ENCODE peak calls at places on chromosomes 5 and 9, in nine cellular contexts. O, Y, T, A, F, M, U, K and H are unnamed samples.

GRCh38 chr5:137921931-137922330 is 32.7 kb downstream of the PKD2L2 start:
- DNase-seq in O (no peak), Y (no peak), T (peak), A (no peak), F (peak), M (peak), U (no peak), K (no peak), H (peak)

GRCh38 chr5:135193213-135194125 is 159.4 kb upstream of the PITX1 start:
- DNase-seq in O (no peak), Y (no peak), T (peak), A (no peak), F (peak), M (peak), U (no peak), K (no peak), H (no peak)

GRCh38 chr5:1555011-1555807 is 31.4 kb upstream of the LPCAT1 start:
- DNase-seq in O (no peak), Y (peak), T (peak), A (no peak), F (peak), M (peak), U (peak), K (peak), H (no peak)

GRCh38 chr5:171450423-171451246 is 31.2 kb downstream of the FGF18 start:
- DNase-seq in O (no peak), Y (peak), T (no peak), A (no peak), F (peak), M (peak), U (no peak), K (peak), H (peak)

GRCh38 chr5:75522542-75522941 is 10.9 kb downstream of the POLK start:
- DNase-seq in O (no peak), Y (no peak), T (no peak), A (no peak), F (no peak), M (no peak), U (no peak), K (no peak), H (no peak)

GRCh38 chr5:111299067-111299481 is 74.9 kb downstream of the CAMK4 start:
- DNase-seq in O (no peak), Y (no peak), T (peak), A (no peak), F (no peak), M (no peak), U (no peak), K (no peak), H (no peak)

GRCh38 chr5:145072880-145073279 is 762.3 kb downstream of the PRELID2 start:
- DNase-seq in O (no peak), Y (no peak), T (no peak), A (no peak), F (no peak), M (no peak), U (no peak), K (peak), H (no peak)

GRCh38 chr5:54120473-54120872 is 189.9 kb downstream of the ARL15 start:
- DNase-seq in O (no peak), Y (no peak), T (no peak), A (no peak), F (no peak), M (no peak), U (no peak), K (no peak), H (no peak)

GRCh38 chr5:140075371-140075770 is 32.3 kb upstream of the NRG2 start:
- DNase-seq in O (no peak), Y (no peak), T (peak), A (no peak), F (no peak), M (no peak), U (peak), K (peak), H (no peak)

GRCh38 chr9:125142560-125143376 is 560 bp downstream of the SCAI start:
- DNase-seq in O (peak), Y (peak), T (no peak), A (no peak), F (no peak), M (no peak), U (no peak), K (no peak), H (no peak)

GRCh38 chr9:34496149-34496712 is 26.6 kb downstream of the ENHO start:
- DNase-seq in O (no peak), Y (no peak), T (peak), A (no peak), F (no peak), M (no peak), U (no peak), K (no peak), H (peak)

GRCh38 chr5:146785065-146785464 is 93.5 kb downstream of the PPP2R2B start:
- DNase-seq in O (no peak), Y (no peak), T (no peak), A (no peak), F (no peak), M (no peak), U (no peak), K (no peak), H (no peak)

GRCh38 chr5:100518377-100518776 is 16.8 kb upstream of the FAM174A start:
- DNase-seq in O (no peak), Y (no peak), T (no peak), A (no peak), F (no peak), M (no peak), U (peak), K (no peak), H (no peak)

GRCh38 chr5:6875376-6875775 is 162.1 kb downstream of the TENT4A start:
- DNase-seq in O (no peak), Y (no peak), T (no peak), A (no peak), F (no peak), M (no peak), U (no peak), K (no peak), H (no peak)

GRCh38 chr5:56305551-56305950 is 72.4 kb upstream of the ANKRD55 start:
- DNase-seq in O (no peak), Y (no peak), T (peak), A (no peak), F (no peak), M (no peak), U (no peak), K (no peak), H (peak)

GRCh38 chr9:93813687-93814560 is 141.2 kb downstream of the BARX1 start:
- DNase-seq in O (no peak), Y (no peak), T (no peak), A (no peak), F (no peak), M (no peak), U (no peak), K (no peak), H (no peak)

GRCh38 chr5:9316041-9316440 is 229.8 kb downstream of the SEMA5A start:
- DNase-seq in O (no peak), Y (no peak), T (no peak), A (no peak), F (no peak), M (no peak), U (no peak), K (no peak), H (no peak)

GRCh38 chr5:67809589-67809988 is 406.0 kb upstream of the PIK3R1 start:
- DNase-seq in O (peak), Y (no peak), T (no peak), A (no peak), F (no peak), M (no peak), U (no peak), K (no peak), H (no peak)

GRCh38 chr5:14676320-14676719 is 11.8 kb downstream of the OTULIN start:
- DNase-seq in O (no peak), Y (peak), T (peak), A (no peak), F (peak), M (no peak), U (no peak), K (peak), H (no peak)

GRCh38 chr5:125215593-125215992 is 469.2 kb upstream of the ZNF608 start:
- DNase-seq in O (no peak), Y (no peak), T (no peak), A (no peak), F (no peak), M (no peak), U (no peak), K (no peak), H (no peak)

GRCh38 chr5:127290019-127290945 is at the start of gene MEGF10:
- DNase-seq in O (peak), Y (peak), T (peak), A (no peak), F (peak), M (no peak), U (peak), K (peak), H (no peak)

GRCh38 chr9:19460258-19460657 is 51.4 kb downstream of the ACER2 start:
- DNase-seq in O (no peak), Y (no peak), T (no peak), A (no peak), F (no peak), M (no peak), U (no peak), K (no peak), H (no peak)

GRCh38 chr9:911003-911402 is 65.5 kb upstream of the DMRT3 start:
- DNase-seq in O (no peak), Y (no peak), T (no peak), A (no peak), F (no peak), M (no peak), U (no peak), K (no peak), H (no peak)

GRCh38 chr5:155150012-155150411 is 136.5 kb downstream of the KIF4B start:
- DNase-seq in O (no peak), Y (no peak), T (no peak), A (no peak), F (no peak), M (no peak), U (peak), K (no peak), H (no peak)

GRCh38 chr5:16666140-16666860 is 49.5 kb upstream of the RETREG1 start:
- DNase-seq in O (no peak), Y (no peak), T (no peak), A (no peak), F (no peak), M (no peak), U (no peak), K (no peak), H (no peak)

GRCh38 chr9:34332370-34332964 is 3.1 kb downstream of the NUDT2 start:
- DNase-seq in O (peak), Y (peak), T (peak), A (no peak), F (no peak), M (peak), U (peak), K (peak), H (no peak)

GRCh38 chr5:4866131-4866659 is 273.9 kb upstream of the ADAMTS16 start:
- DNase-seq in O (no peak), Y (no peak), T (no peak), A (no peak), F (no peak), M (no peak), U (no peak), K (no peak), H (no peak)

GRCh38 chr9:89835676-89836075 is 230.9 kb downstream of the GADD45G start:
- DNase-seq in O (no peak), Y (no peak), T (no peak), A (no peak), F (no peak), M (no peak), U (no peak), K (no peak), H (no peak)

GRCh38 chr5:176192094-176192721 is 46.0 kb upstream of the SIMC1 start:
- DNase-seq in O (no peak), Y (no peak), T (no peak), A (no peak), F (no peak), M (no peak), U (no peak), K (no peak), H (no peak)

GRCh38 chr5:179385892-179386291 is 40.6 kb upstream of the ADAMTS2 start:
- DNase-seq in O (no peak), Y (no peak), T (no peak), A (no peak), F (peak), M (no peak), U (no peak), K (no peak), H (no peak)

GRCh38 chr5:43627028-43627427 is 24.0 kb downstream of the NNT start:
- DNase-seq in O (peak), Y (peak), T (peak), A (no peak), F (peak), M (no peak), U (peak), K (peak), H (no peak)